ENCODE peak calls at places on chromosomes 7 and 10, in ten cellular contexts. One of them, this sample, is unnamed.

GRCh38 chr7:135678612-135679575 is 16.6 kb downstream of the STMP1 start:
- DNase-seq in fibroblast of mammary gland: peak
- DNase-seq in hypothalamus: no peak
- DNase-seq in HCT116: no peak
- DNase-seq in AG08395: peak
- DNase-seq in endothelial cell: no peak
- DNase-seq in stimulated activated CD4-positive, alpha-beta T cell treated with anti-CD3 and anti-CD28 coated beads, Interleukin-15, amount 100 ng/mL, for 1 hour: no peak
- DNase-seq in GM04504: no peak
- DNase-seq in astrocyte: peak
- DNase-seq in SHP77 treated with DMSO at 0.1 percent for 48 hours: no peak
- DNase-seq in this sample: peak

GRCh38 chr10:99661370-99661749 is 2.1 kb downstream of the ENTPD7 start:
- DNase-seq in fibroblast of mammary gland: peak
- DNase-seq in hypothalamus: no peak
- DNase-seq in HCT116: no peak
- DNase-seq in AG08395: peak
- DNase-seq in endothelial cell: no peak
- DNase-seq in stimulated activated CD4-positive, alpha-beta T cell treated with anti-CD3 and anti-CD28 coated beads, Interleukin-15, amount 100 ng/mL, for 1 hour: no peak
- DNase-seq in GM04504: peak
- DNase-seq in astrocyte: peak
- DNase-seq in SHP77 treated with DMSO at 0.1 percent for 48 hours: no peak
- DNase-seq in this sample: peak

GRCh38 chr10:26544932-26545331 is 106.8 kb downstream of the APBB1IP start:
- DNase-seq in fibroblast of mammary gland: peak
- DNase-seq in hypothalamus: no peak
- DNase-seq in HCT116: no peak
- DNase-seq in AG08395: no peak
- DNase-seq in endothelial cell: no peak
- DNase-seq in stimulated activated CD4-positive, alpha-beta T cell treated with anti-CD3 and anti-CD28 coated beads, Interleukin-15, amount 100 ng/mL, for 1 hour: no peak
- DNase-seq in GM04504: no peak
- DNase-seq in astrocyte: no peak
- DNase-seq in SHP77 treated with DMSO at 0.1 percent for 48 hours: no peak
- DNase-seq in this sample: no peak

GRCh38 chr10:31451766-31452165 is 132.8 kb downstream of the ZEB1 start:
- DNase-seq in fibroblast of mammary gland: no peak
- DNase-seq in hypothalamus: no peak
- DNase-seq in HCT116: no peak
- DNase-seq in AG08395: no peak
- DNase-seq in endothelial cell: no peak
- DNase-seq in stimulated activated CD4-positive, alpha-beta T cell treated with anti-CD3 and anti-CD28 coated beads, Interleukin-15, amount 100 ng/mL, for 1 hour: no peak
- DNase-seq in GM04504: no peak
- DNase-seq in astrocyte: no peak
- DNase-seq in SHP77 treated with DMSO at 0.1 percent for 48 hours: no peak
- DNase-seq in this sample: no peak

GRCh38 chr7:12222889-12223579 is 11.9 kb downstream of the TMEM106B start:
- DNase-seq in fibroblast of mammary gland: no peak
- DNase-seq in hypothalamus: no peak
- DNase-seq in HCT116: no peak
- DNase-seq in AG08395: no peak
- DNase-seq in endothelial cell: no peak
- DNase-seq in stimulated activated CD4-positive, alpha-beta T cell treated with anti-CD3 and anti-CD28 coated beads, Interleukin-15, amount 100 ng/mL, for 1 hour: no peak
- DNase-seq in GM04504: no peak
- DNase-seq in astrocyte: no peak
- DNase-seq in SHP77 treated with DMSO at 0.1 percent for 48 hours: no peak
- DNase-seq in this sample: no peak

GRCh38 chr10:790821-791551 is 101.5 kb upstream of the DIP2C start:
- DNase-seq in fibroblast of mammary gland: no peak
- DNase-seq in hypothalamus: no peak
- DNase-seq in HCT116: no peak
- DNase-seq in AG08395: no peak
- DNase-seq in endothelial cell: no peak
- DNase-seq in stimulated activated CD4-positive, alpha-beta T cell treated with anti-CD3 and anti-CD28 coated beads, Interleukin-15, amount 100 ng/mL, for 1 hour: no peak
- DNase-seq in GM04504: no peak
- DNase-seq in astrocyte: no peak
- DNase-seq in SHP77 treated with DMSO at 0.1 percent for 48 hours: no peak
- DNase-seq in this sample: no peak

GRCh38 chr10:45375716-45376231 is 1.8 kb downstream of the ALOX5 start:
- DNase-seq in fibroblast of mammary gland: no peak
- DNase-seq in hypothalamus: no peak
- DNase-seq in HCT116: no peak
- DNase-seq in AG08395: peak
- DNase-seq in endothelial cell: no peak
- DNase-seq in stimulated activated CD4-positive, alpha-beta T cell treated with anti-CD3 and anti-CD28 coated beads, Interleukin-15, amount 100 ng/mL, for 1 hour: no peak
- DNase-seq in GM04504: no peak
- DNase-seq in astrocyte: no peak
- DNase-seq in SHP77 treated with DMSO at 0.1 percent for 48 hours: no peak
- DNase-seq in this sample: no peak

GRCh38 chr10:95229724-95230627 is 35.9 kb downstream of the ACSM6 start:
- DNase-seq in fibroblast of mammary gland: peak
- DNase-seq in hypothalamus: no peak
- DNase-seq in HCT116: peak
- DNase-seq in AG08395: peak
- DNase-seq in endothelial cell: no peak
- DNase-seq in stimulated activated CD4-positive, alpha-beta T cell treated with anti-CD3 and anti-CD28 coated beads, Interleukin-15, amount 100 ng/mL, for 1 hour: no peak
- DNase-seq in GM04504: peak
- DNase-seq in astrocyte: peak
- DNase-seq in SHP77 treated with DMSO at 0.1 percent for 48 hours: no peak
- DNase-seq in this sample: peak

GRCh38 chr7:46080595-46081159 is 159.6 kb upstream of the IGFBP3 start:
- DNase-seq in fibroblast of mammary gland: peak
- DNase-seq in hypothalamus: no peak
- DNase-seq in HCT116: no peak
- DNase-seq in AG08395: peak
- DNase-seq in endothelial cell: no peak
- DNase-seq in stimulated activated CD4-positive, alpha-beta T cell treated with anti-CD3 and anti-CD28 coated beads, Interleukin-15, amount 100 ng/mL, for 1 hour: no peak
- DNase-seq in GM04504: peak
- DNase-seq in astrocyte: no peak
- DNase-seq in SHP77 treated with DMSO at 0.1 percent for 48 hours: no peak
- DNase-seq in this sample: peak

GRCh38 chr10:63331586-63331985 is 134.2 kb downstream of the JMJD1C start:
- DNase-seq in fibroblast of mammary gland: peak
- DNase-seq in hypothalamus: no peak
- DNase-seq in HCT116: no peak
- DNase-seq in AG08395: no peak
- DNase-seq in endothelial cell: no peak
- DNase-seq in stimulated activated CD4-positive, alpha-beta T cell treated with anti-CD3 and anti-CD28 coated beads, Interleukin-15, amount 100 ng/mL, for 1 hour: no peak
- DNase-seq in GM04504: no peak
- DNase-seq in astrocyte: no peak
- DNase-seq in SHP77 treated with DMSO at 0.1 percent for 48 hours: no peak
- DNase-seq in this sample: peak

GRCh38 chr10:97549587-97550322 is 22.8 kb upstream of the ANKRD2 start:
- DNase-seq in fibroblast of mammary gland: no peak
- DNase-seq in hypothalamus: no peak
- DNase-seq in HCT116: no peak
- DNase-seq in AG08395: no peak
- DNase-seq in endothelial cell: no peak
- DNase-seq in stimulated activated CD4-positive, alpha-beta T cell treated with anti-CD3 and anti-CD28 coated beads, Interleukin-15, amount 100 ng/mL, for 1 hour: no peak
- DNase-seq in GM04504: no peak
- DNase-seq in astrocyte: no peak
- DNase-seq in SHP77 treated with DMSO at 0.1 percent for 48 hours: peak
- DNase-seq in this sample: no peak

GRCh38 chr7:20539201-20539600 is 76.3 kb upstream of the ABCB5 start:
- DNase-seq in fibroblast of mammary gland: peak
- DNase-seq in hypothalamus: no peak
- DNase-seq in HCT116: peak
- DNase-seq in AG08395: no peak
- DNase-seq in endothelial cell: no peak
- DNase-seq in stimulated activated CD4-positive, alpha-beta T cell treated with anti-CD3 and anti-CD28 coated beads, Interleukin-15, amount 100 ng/mL, for 1 hour: no peak
- DNase-seq in GM04504: no peak
- DNase-seq in astrocyte: no peak
- DNase-seq in SHP77 treated with DMSO at 0.1 percent for 48 hours: no peak
- DNase-seq in this sample: peak

GRCh38 chr10:65765006-65765546 is 1160.8 kb upstream of the LRRTM3 start:
- DNase-seq in fibroblast of mammary gland: no peak
- DNase-seq in hypothalamus: no peak
- DNase-seq in HCT116: no peak
- DNase-seq in AG08395: no peak
- DNase-seq in endothelial cell: no peak
- DNase-seq in stimulated activated CD4-positive, alpha-beta T cell treated with anti-CD3 and anti-CD28 coated beads, Interleukin-15, amount 100 ng/mL, for 1 hour: no peak
- DNase-seq in GM04504: no peak
- DNase-seq in astrocyte: no peak
- DNase-seq in SHP77 treated with DMSO at 0.1 percent for 48 hours: no peak
- DNase-seq in this sample: no peak

GRCh38 chr10:97367126-97367649 is 32.7 kb upstream of the FRAT2 start:
- DNase-seq in fibroblast of mammary gland: no peak
- DNase-seq in hypothalamus: no peak
- DNase-seq in HCT116: no peak
- DNase-seq in AG08395: no peak
- DNase-seq in endothelial cell: no peak
- DNase-seq in stimulated activated CD4-positive, alpha-beta T cell treated with anti-CD3 and anti-CD28 coated beads, Interleukin-15, amount 100 ng/mL, for 1 hour: no peak
- DNase-seq in GM04504: no peak
- DNase-seq in astrocyte: no peak
- DNase-seq in SHP77 treated with DMSO at 0.1 percent for 48 hours: no peak
- DNase-seq in this sample: no peak

GRCh38 chr10:12419279-12419847 is 70.0 kb downstream of the CAMK1D start:
- DNase-seq in fibroblast of mammary gland: peak
- DNase-seq in hypothalamus: no peak
- DNase-seq in HCT116: peak
- DNase-seq in AG08395: peak
- DNase-seq in endothelial cell: no peak
- DNase-seq in stimulated activated CD4-positive, alpha-beta T cell treated with anti-CD3 and anti-CD28 coated beads, Interleukin-15, amount 100 ng/mL, for 1 hour: no peak
- DNase-seq in GM04504: peak
- DNase-seq in astrocyte: peak
- DNase-seq in SHP77 treated with DMSO at 0.1 percent for 48 hours: no peak
- DNase-seq in this sample: peak

GRCh38 chr7:74334026-74334425 is 44.8 kb downstream of the CLIP2 start:
- DNase-seq in fibroblast of mammary gland: peak
- DNase-seq in hypothalamus: no peak
- DNase-seq in HCT116: no peak
- DNase-seq in AG08395: peak
- DNase-seq in endothelial cell: no peak
- DNase-seq in stimulated activated CD4-positive, alpha-beta T cell treated with anti-CD3 and anti-CD28 coated beads, Interleukin-15, amount 100 ng/mL, for 1 hour: no peak
- DNase-seq in GM04504: peak
- DNase-seq in astrocyte: peak
- DNase-seq in SHP77 treated with DMSO at 0.1 percent for 48 hours: no peak
- DNase-seq in this sample: peak

GRCh38 chr10:92848441-92849233 is at the start of gene EXOC6:
- DNase-seq in fibroblast of mammary gland: peak
- DNase-seq in hypothalamus: peak
- DNase-seq in HCT116: peak
- DNase-seq in AG08395: peak
- DNase-seq in endothelial cell: peak
- DNase-seq in stimulated activated CD4-positive, alpha-beta T cell treated with anti-CD3 and anti-CD28 coated beads, Interleukin-15, amount 100 ng/mL, for 1 hour: peak
- DNase-seq in GM04504: peak
- DNase-seq in astrocyte: peak
- DNase-seq in SHP77 treated with DMSO at 0.1 percent for 48 hours: peak
- DNase-seq in this sample: peak

GRCh38 chr7:23211542-23211941 is 29.7 kb downstream of the NUP42 start:
- DNase-seq in fibroblast of mammary gland: no peak
- DNase-seq in hypothalamus: no peak
- DNase-seq in HCT116: no peak
- DNase-seq in AG08395: no peak
- DNase-seq in endothelial cell: no peak
- DNase-seq in stimulated activated CD4-positive, alpha-beta T cell treated with anti-CD3 and anti-CD28 coated beads, Interleukin-15, amount 100 ng/mL, for 1 hour: no peak
- DNase-seq in GM04504: no peak
- DNase-seq in astrocyte: no peak
- DNase-seq in SHP77 treated with DMSO at 0.1 percent for 48 hours: no peak
- DNase-seq in this sample: no peak

GRCh38 chr10:126749030-126749655 is 78.7 kb upstream of the C10orf90 start:
- DNase-seq in fibroblast of mammary gland: peak
- DNase-seq in hypothalamus: peak
- DNase-seq in HCT116: peak
- DNase-seq in AG08395: peak
- DNase-seq in endothelial cell: peak
- DNase-seq in stimulated activated CD4-positive, alpha-beta T cell treated with anti-CD3 and anti-CD28 coated beads, Interleukin-15, amount 100 ng/mL, for 1 hour: no peak
- DNase-seq in GM04504: peak
- DNase-seq in astrocyte: peak
- DNase-seq in SHP77 treated with DMSO at 0.1 percent for 48 hours: peak
- DNase-seq in this sample: no peak

GRCh38 chr7:27723086-27723485 is 16.9 kb upstream of the TAX1BP1 start:
- DNase-seq in fibroblast of mammary gland: no peak
- DNase-seq in hypothalamus: no peak
- DNase-seq in HCT116: no peak
- DNase-seq in AG08395: no peak
- DNase-seq in endothelial cell: peak
- DNase-seq in stimulated activated CD4-positive, alpha-beta T cell treated with anti-CD3 and anti-CD28 coated beads, Interleukin-15, amount 100 ng/mL, for 1 hour: no peak
- DNase-seq in GM04504: no peak
- DNase-seq in astrocyte: no peak
- DNase-seq in SHP77 treated with DMSO at 0.1 percent for 48 hours: no peak
- DNase-seq in this sample: peak

GRCh38 chr10:13862541-13863233 is 275.9 kb downstream of the PRPF18 start:
- DNase-seq in fibroblast of mammary gland: no peak
- DNase-seq in hypothalamus: no peak
- DNase-seq in HCT116: no peak
- DNase-seq in AG08395: no peak
- DNase-seq in endothelial cell: no peak
- DNase-seq in stimulated activated CD4-positive, alpha-beta T cell treated with anti-CD3 and anti-CD28 coated beads, Interleukin-15, amount 100 ng/mL, for 1 hour: no peak
- DNase-seq in GM04504: no peak
- DNase-seq in astrocyte: no peak
- DNase-seq in SHP77 treated with DMSO at 0.1 percent for 48 hours: no peak
- DNase-seq in this sample: no peak

GRCh38 chr7:143334244-143334643 is 18.3 kb downstream of the CLCN1 start:
- DNase-seq in fibroblast of mammary gland: no peak
- DNase-seq in hypothalamus: no peak
- DNase-seq in HCT116: no peak
- DNase-seq in AG08395: no peak
- DNase-seq in endothelial cell: no peak
- DNase-seq in stimulated activated CD4-positive, alpha-beta T cell treated with anti-CD3 and anti-CD28 coated beads, Interleukin-15, amount 100 ng/mL, for 1 hour: no peak
- DNase-seq in GM04504: no peak
- DNase-seq in astrocyte: no peak
- DNase-seq in SHP77 treated with DMSO at 0.1 percent for 48 hours: no peak
- DNase-seq in this sample: no peak

GRCh38 chr7:110539216-110539615 is 551.7 kb upstream of the LRRN3 start:
- DNase-seq in fibroblast of mammary gland: peak
- DNase-seq in hypothalamus: no peak
- DNase-seq in HCT116: no peak
- DNase-seq in AG08395: no peak
- DNase-seq in endothelial cell: no peak
- DNase-seq in stimulated activated CD4-positive, alpha-beta T cell treated with anti-CD3 and anti-CD28 coated beads, Interleukin-15, amount 100 ng/mL, for 1 hour: no peak
- DNase-seq in GM04504: no peak
- DNase-seq in astrocyte: peak
- DNase-seq in SHP77 treated with DMSO at 0.1 percent for 48 hours: no peak
- DNase-seq in this sample: no peak

GRCh38 chr7:835491-836401 is 3.5 kb downstream of the SUN1 start:
- DNase-seq in fibroblast of mammary gland: peak
- DNase-seq in hypothalamus: no peak
- DNase-seq in HCT116: no peak
- DNase-seq in AG08395: no peak
- DNase-seq in endothelial cell: no peak
- DNase-seq in stimulated activated CD4-positive, alpha-beta T cell treated with anti-CD3 and anti-CD28 coated beads, Interleukin-15, amount 100 ng/mL, for 1 hour: no peak
- DNase-seq in GM04504: no peak
- DNase-seq in astrocyte: no peak
- DNase-seq in SHP77 treated with DMSO at 0.1 percent for 48 hours: no peak
- DNase-seq in this sample: no peak

GRCh38 chr7:18700147-18700546 is 204.6 kb downstream of the HDAC9 start:
- DNase-seq in fibroblast of mammary gland: peak
- DNase-seq in hypothalamus: no peak
- DNase-seq in HCT116: peak
- DNase-seq in AG08395: no peak
- DNase-seq in endothelial cell: peak
- DNase-seq in stimulated activated CD4-positive, alpha-beta T cell treated with anti-CD3 and anti-CD28 coated beads, Interleukin-15, amount 100 ng/mL, for 1 hour: no peak
- DNase-seq in GM04504: no peak
- DNase-seq in astrocyte: no peak
- DNase-seq in SHP77 treated with DMSO at 0.1 percent for 48 hours: no peak
- DNase-seq in this sample: no peak

GRCh38 chr7:73369622-73370021 is 41.7 kb downstream of the FKBP6 start:
- DNase-seq in fibroblast of mammary gland: no peak
- DNase-seq in hypothalamus: no peak
- DNase-seq in HCT116: no peak
- DNase-seq in AG08395: no peak
- DNase-seq in endothelial cell: no peak
- DNase-seq in stimulated activated CD4-positive, alpha-beta T cell treated with anti-CD3 and anti-CD28 coated beads, Interleukin-15, amount 100 ng/mL, for 1 hour: no peak
- DNase-seq in GM04504: no peak
- DNase-seq in astrocyte: no peak
- DNase-seq in SHP77 treated with DMSO at 0.1 percent for 48 hours: no peak
- DNase-seq in this sample: no peak